ENCODE peak calls at places on chromosomes 11 and 22, in nine cellular contexts. Z is BJ; G is WTC11; O is lung; P is transverse colon; A is H9; W is fibroblast of pulmonary artery; Q is fibroblast of the aortic adventitia; Y is CD4-positive, alpha-beta T cell. C is an unnamed sample.

GRCh38 chr11:10026514-10026913 is 267.5 kb downstream of the SBF2 start:
- DNase-seq in O (no peak), Q (peak), Z (no peak), G (no peak), Y (no peak), P (no peak), A (no peak), W (peak), C (no peak)

GRCh38 chr11:69075421-69076128 is 26.8 kb downstream of the TPCN2 start:
- DNase-seq in W (peak), G (no peak), Z (peak), P (peak), Y (no peak), O (peak), A (no peak), Q (peak), C (no peak)

GRCh38 chr11:64742940-64743590 is 877 bp downstream of the RASGRP2 start:
- DNase-seq in Q (no peak), O (peak), Y (peak), W (peak), Z (no peak), G (peak), P (peak), A (peak), C (no peak)

GRCh38 chr22:25970348-25970995 is 198.8 kb upstream of the SEZ6L start:
- DNase-seq in G (peak), O (no peak), P (no peak), A (peak), W (no peak), Y (no peak), Q (no peak), Z (no peak), C (no peak)

GRCh38 chr11:10130872-10131271 is 163.1 kb downstream of the SBF2 start:
- DNase-seq in Z (no peak), P (no peak), A (no peak), Y (no peak), G (no peak), W (no peak), Q (no peak), O (no peak), C (no peak)

GRCh38 chr11:2208691-2209369 is 37.2 kb upstream of the TH start:
- DNase-seq in W (no peak), Y (no peak), A (peak), Z (no peak), P (peak), O (no peak), Q (no peak), G (no peak), C (no peak)

GRCh38 chr11:66119348-66120133 is 49.5 kb downstream of the PACS1 start:
- DNase-seq in P (no peak), Y (no peak), Q (peak), Z (peak), A (no peak), G (no peak), W (peak), O (no peak), C (no peak)

GRCh38 chr11:21810650-21811049 is 382.2 kb upstream of the ANO5 start:
- DNase-seq in O (no peak), A (no peak), Q (no peak), G (no peak), W (peak), P (no peak), Y (no peak), Z (no peak), C (no peak)

GRCh38 chr11:111541209-111542061 is 915 bp downstream of the LAYN start:
- DNase-seq in Z (peak), A (peak), P (peak), G (peak), O (peak), Y (no peak), Q (peak), W (peak), C (no peak)

GRCh38 chr11:71580057-71581003 is 2.3 kb downstream of the KRTAP5-11 start:
- DNase-seq in Z (no peak), O (peak), W (peak), A (peak), G (peak), Q (peak), P (peak), Y (no peak), C (peak)

GRCh38 chr11:746289-747175 is 732 bp upstream of the TALDO1 start:
- DNase-seq in P (no peak), Y (no peak), O (no peak), W (no peak), G (peak), A (peak), Z (no peak), Q (no peak), C (no peak)

GRCh38 chr11:69382131-69383128 is 88.5 kb downstream of the MYEOV start:
- DNase-seq in Q (peak), A (peak), Y (no peak), O (no peak), P (peak), G (peak), W (peak), Z (no peak), C (no peak)

GRCh38 chr11:120539681-120540369 is 28.3 kb downstream of the GRIK4 start:
- DNase-seq in Y (no peak), Z (no peak), O (no peak), W (no peak), G (no peak), P (no peak), A (no peak), Q (no peak), C (no peak)

GRCh38 chr11:22216940-22217339 is 24.1 kb downstream of the ANO5 start:
- DNase-seq in W (no peak), G (no peak), Z (no peak), A (no peak), Y (no peak), Q (no peak), O (no peak), P (no peak), C (no peak)

GRCh38 chr11:119684361-119685072 is 44.5 kb downstream of the NECTIN1 start:
- DNase-seq in A (no peak), Z (no peak), Y (no peak), W (peak), G (no peak), Q (peak), P (no peak), O (no peak), C (no peak)

DNA sequence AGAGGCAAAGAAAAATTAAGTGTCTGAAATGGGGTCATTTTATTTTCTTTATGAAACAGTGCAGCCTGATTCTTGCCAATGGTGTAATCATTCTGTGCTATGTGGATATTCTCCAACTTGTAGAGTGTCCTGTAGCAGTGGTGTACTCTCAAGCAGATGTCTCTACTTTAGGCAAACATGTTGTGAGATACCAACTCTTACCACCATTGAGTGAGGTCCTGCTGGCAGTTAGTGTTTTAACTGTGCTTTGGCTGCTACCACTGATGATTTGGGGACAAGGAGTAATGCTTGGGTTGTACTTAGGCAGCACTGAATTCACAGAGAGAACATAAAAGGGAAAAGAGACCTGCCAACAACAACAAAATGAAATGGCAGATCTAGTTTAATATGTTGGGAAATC is 122.5 kb downstream of the APIP start:
- DNase-seq in A (no peak), Y (no peak), G (no peak), O (no peak), W (no peak), P (no peak), Q (peak), Z (no peak), C (no peak)
- TF ChIP-seq CTCF in A (no peak), Y (no peak), G (no peak), O (no peak), W (no peak), P (no peak), Q (no peak), Z (no peak), C (no peak)

GRCh38 chr22:30117256-30117655 is 37.0 kb downstream of the HORMAD2 start:
- DNase-seq in P (no peak), G (no peak), O (no peak), W (no peak), Y (no peak), Z (no peak), Q (no peak), A (no peak), C (no peak)
- TF ChIP-seq CTCF in P (no peak), G (no peak), O (no peak), W (no peak), Y (no peak), Z (no peak), Q (no peak), A (no peak), C (no peak)

GRCh38 chr11:102518296-102519094 is 12.1 kb downstream of the MMP7 start:
- DNase-seq in Z (no peak), P (no peak), G (no peak), A (no peak), O (no peak), Y (no peak), Q (peak), W (no peak), C (no peak)
- TF ChIP-seq CTCF in Z (no peak), P (no peak), G (no peak), A (peak), O (no peak), Y (no peak), Q (no peak), W (peak), C (peak)

DNA sequence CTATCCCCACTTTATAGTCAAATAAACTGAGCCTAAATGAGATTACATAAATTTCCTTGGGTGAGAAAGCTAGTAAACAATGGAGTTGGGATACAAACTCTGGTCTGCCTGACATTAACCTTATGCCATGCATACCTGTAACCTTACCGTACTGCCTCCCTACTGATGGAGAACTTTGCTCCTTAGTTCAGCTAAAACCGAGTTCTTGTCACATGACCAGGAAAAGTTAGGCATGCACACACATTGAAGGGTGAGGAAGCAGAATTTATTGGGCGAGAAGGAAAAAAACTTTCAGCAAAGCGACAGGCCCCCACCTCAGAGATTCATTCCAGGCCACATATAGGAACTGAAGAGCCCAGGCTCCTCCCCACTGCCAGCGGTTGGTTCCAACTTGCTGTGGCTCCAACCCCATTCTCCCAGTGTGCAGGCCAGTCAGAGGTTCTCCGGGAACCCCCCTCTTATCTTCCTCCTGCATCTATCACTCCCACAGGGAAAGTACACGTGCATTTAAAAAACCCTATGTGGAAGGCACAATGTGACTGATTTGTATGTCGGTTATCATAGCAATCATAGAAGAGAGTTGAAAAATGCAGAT is 3.2 kb upstream of the PIWIL4 start:
- DNase-seq in Y (no peak), P (no peak), O (no peak), Q (no peak), Z (no peak), G (no peak), A (no peak), W (no peak), C (no peak)
- TF ChIP-seq CTCF in Y (no peak), P (no peak), O (no peak), Q (no peak), Z (no peak), G (no peak), A (no peak), W (no peak), C (no peak)

GRCh38 chr22:45718391-45718790 is 46.8 kb downstream of the ATXN10 start:
- DNase-seq in Z (no peak), O (no peak), P (no peak), G (no peak), Q (no peak), Y (no peak), A (no peak), W (no peak), C (no peak)
- TF ChIP-seq CTCF in Z (no peak), O (no peak), P (no peak), G (no peak), Q (no peak), Y (no peak), A (no peak), W (no peak), C (no peak)

C was measured in epithelial cell of proximal tubule.